ENCODE peak calls at places on chromosomes 6 and 20, in ten cellular contexts. B, Z, G, N, C, U, S, V, Q and Y are unnamed samples.

GRCh38 chr20:50005378-50006020 is 22.7 kb downstream of the SNAI1 start:
- DNase-seq in Q (no peak), C (no peak), G (no peak), V (no peak), Z (no peak), S (no peak), U (no peak), N (no peak), B (peak), Y (no peak)

GRCh38 chr6:81816387-81816786 is 63.9 kb upstream of the TENT5A start:
- DNase-seq in S (no peak), V (peak), B (no peak), U (no peak), G (no peak), Q (no peak), C (no peak), Z (no peak), N (no peak), Y (no peak)

GRCh38 chr6:63272397-63272796 is 47.4 kb downstream of the LGSN start:
- DNase-seq in B (no peak), C (no peak), U (no peak), Z (no peak), V (peak), Q (no peak), G (no peak), N (no peak), S (peak), Y (no peak)

GRCh38 chr20:1185316-1185741 is 548 bp upstream of the TMEM74B start:
- DNase-seq in V (no peak), Q (no peak), S (peak), C (no peak), B (no peak), U (peak), G (no peak), Z (no peak), N (no peak), Y (no peak)

GRCh38 chr6:133368664-133369063 is 127.5 kb downstream of the EYA4 start:
- DNase-seq in S (no peak), N (no peak), U (no peak), Z (no peak), C (no peak), V (no peak), Q (no peak), G (no peak), B (no peak), Y (no peak)

GRCh38 chr6:157779705-157780604 is 43.1 kb upstream of the SNX9 start:
- DNase-seq in N (no peak), S (no peak), Q (no peak), Z (no peak), U (no peak), G (no peak), V (peak), C (no peak), B (no peak), Y (no peak)

GRCh38 chr20:58552366-58552934 is 37.3 kb upstream of the APCDD1L start:
- DNase-seq in U (no peak), S (no peak), C (no peak), B (no peak), Q (no peak), G (peak), V (no peak), N (no peak), Z (peak), Y (no peak)

GRCh38 chr6:152356659-152357058 is 280.5 kb downstream of the SYNE1 start:
- DNase-seq in V (peak), N (no peak), S (no peak), G (no peak), Z (no peak), B (peak), Q (no peak), U (no peak), C (peak), Y (no peak)

GRCh38 chr20:15594296-15594695 is 979.0 kb downstream of the KIF16B start:
- DNase-seq in V (no peak), Z (no peak), Q (no peak), U (no peak), G (no peak), N (no peak), B (no peak), C (no peak), S (no peak), Y (no peak)

GRCh38 chr6:44058617-44059358 is 68.5 kb downstream of the MRPL14 start:
- DNase-seq in S (no peak), B (no peak), N (peak), Z (no peak), C (peak), V (peak), Q (no peak), U (no peak), G (no peak), Y (peak)

GRCh38 chr6:126891158-126891557 is 227.3 kb upstream of the RSPO3 start:
- DNase-seq in Z (no peak), S (no peak), Q (no peak), V (peak), C (no peak), U (no peak), B (no peak), N (no peak), G (no peak), Y (no peak)

GRCh38 chr6:170102582-170103481 is 188.0 kb downstream of the DLL1 start:
- DNase-seq in U (no peak), C (no peak), Q (no peak), B (no peak), G (no peak), S (no peak), N (no peak), V (no peak), Z (peak), Y (no peak)